ENCODE peak calls at places on chromosome 19, in nine cellular contexts. One of them, this sample, is unnamed.

GRCh38 chr19:55273978-55274707 is 5.8 kb downstream of the HSPBP1 start:
- DNase-seq in suprapubic skin: no peak
- DNase-seq in SK-N-SH: no peak
- DNase-seq in HepG2: no peak
- DNase-seq in prostate gland: no peak
- DNase-seq in HCT116: no peak
- DNase-seq in GM12892: no peak
- DNase-seq in GM23338: no peak
- DNase-seq in stomach: no peak
- DNase-seq in this sample: no peak

GRCh38 chr19:11102944-11103343 is 13.7 kb downstream of the LDLR start:
- DNase-seq in suprapubic skin: no peak
- DNase-seq in stomach: peak
- DNase-seq in GM23338: no peak
- DNase-seq in SK-N-SH: no peak
- DNase-seq in prostate gland: no peak
- DNase-seq in HepG2: no peak
- DNase-seq in HCT116: no peak
- DNase-seq in GM12892: no peak
- DNase-seq in this sample: no peak

GRCh38 chr19:424546-424945 is 15.6 kb upstream of the C2CD4C start:
- DNase-seq in HCT116: no peak
- DNase-seq in prostate gland: no peak
- DNase-seq in stomach: no peak
- DNase-seq in GM12892: no peak
- DNase-seq in GM23338: no peak
- DNase-seq in SK-N-SH: no peak
- DNase-seq in suprapubic skin: no peak
- DNase-seq in HepG2: no peak
- DNase-seq in this sample: no peak

GRCh38 chr19:32966750-32967149 is 5.0 kb downstream of the CEP89 start:
- DNase-seq in HepG2: no peak
- DNase-seq in GM23338: no peak
- DNase-seq in suprapubic skin: no peak
- DNase-seq in HCT116: no peak
- DNase-seq in prostate gland: no peak
- DNase-seq in GM12892: no peak
- DNase-seq in SK-N-SH: no peak
- DNase-seq in stomach: no peak
- DNase-seq in this sample: no peak

GRCh38 chr19:45446295-45446694 is 21.5 kb upstream of the FOSB start:
- DNase-seq in GM12892: no peak
- DNase-seq in stomach: no peak
- DNase-seq in prostate gland: no peak
- DNase-seq in GM23338: peak
- DNase-seq in HepG2: peak
- DNase-seq in SK-N-SH: peak
- DNase-seq in suprapubic skin: no peak
- DNase-seq in HCT116: no peak
- DNase-seq in this sample: no peak

GRCh38 chr19:30062331-30063183 is 120.5 kb downstream of the URI1 start:
- DNase-seq in stomach: no peak
- DNase-seq in suprapubic skin: no peak
- DNase-seq in SK-N-SH: peak
- DNase-seq in HCT116: no peak
- DNase-seq in HepG2: no peak
- DNase-seq in prostate gland: no peak
- DNase-seq in GM12892: no peak
- DNase-seq in GM23338: no peak
- DNase-seq in this sample: no peak

GRCh38 chr19:38674388-38675133 is 27.1 kb downstream of the ACTN4 start:
- DNase-seq in HCT116: no peak
- DNase-seq in suprapubic skin: no peak
- DNase-seq in GM12892: no peak
- DNase-seq in GM23338: no peak
- DNase-seq in HepG2: no peak
- DNase-seq in stomach: no peak
- DNase-seq in prostate gland: peak
- DNase-seq in SK-N-SH: no peak
- DNase-seq in this sample: no peak

GRCh38 chr19:30551271-30551670 is 179.1 kb downstream of the ZNF536 start:
- DNase-seq in prostate gland: no peak
- DNase-seq in GM12892: no peak
- DNase-seq in HepG2: no peak
- DNase-seq in stomach: no peak
- DNase-seq in GM23338: no peak
- DNase-seq in HCT116: no peak
- DNase-seq in suprapubic skin: no peak
- DNase-seq in SK-N-SH: no peak
- DNase-seq in this sample: no peak

GRCh38 chr19:14012378-14012915 is 6.3 kb upstream of the RFX1 start:
- DNase-seq in suprapubic skin: no peak
- DNase-seq in SK-N-SH: no peak
- DNase-seq in GM23338: no peak
- DNase-seq in prostate gland: no peak
- DNase-seq in HCT116: no peak
- DNase-seq in HepG2: no peak
- DNase-seq in GM12892: no peak
- DNase-seq in stomach: no peak
- DNase-seq in this sample: no peak

GRCh38 chr19:2374808-2375207 is 14.7 kb downstream of the TMPRSS9 start:
- DNase-seq in suprapubic skin: no peak
- DNase-seq in HepG2: no peak
- DNase-seq in stomach: no peak
- DNase-seq in GM12892: no peak
- DNase-seq in GM23338: no peak
- DNase-seq in prostate gland: no peak
- DNase-seq in SK-N-SH: no peak
- DNase-seq in HCT116: no peak
- DNase-seq in this sample: no peak

GRCh38 chr19:49071860-49072547 is 495 bp downstream of the KCNA7 start:
- DNase-seq in suprapubic skin: no peak
- DNase-seq in SK-N-SH: peak
- DNase-seq in stomach: no peak
- DNase-seq in GM23338: peak
- DNase-seq in HCT116: no peak
- DNase-seq in GM12892: no peak
- DNase-seq in HepG2: no peak
- DNase-seq in prostate gland: no peak
- DNase-seq in this sample: no peak

GRCh38 chr19:8500158-8500557 is 2.3 kb downstream of the PRAM1 start:
- DNase-seq in GM12892: no peak
- DNase-seq in GM23338: no peak
- DNase-seq in stomach: no peak
- DNase-seq in HepG2: no peak
- DNase-seq in HCT116: no peak
- DNase-seq in prostate gland: no peak
- DNase-seq in SK-N-SH: no peak
- DNase-seq in suprapubic skin: no peak
- DNase-seq in this sample: no peak

GRCh38 chr19:33797821-33798633 is 1.4 kb downstream of the KCTD15 start:
- DNase-seq in suprapubic skin: no peak
- DNase-seq in SK-N-SH: peak
- DNase-seq in GM23338: peak
- DNase-seq in HCT116: no peak
- DNase-seq in HepG2: no peak
- DNase-seq in prostate gland: no peak
- DNase-seq in stomach: peak
- DNase-seq in GM12892: no peak
- DNase-seq in this sample: no peak

GRCh38 chr19:43798546-43799409 is 3.5 kb downstream of the LYPD5 start:
- DNase-seq in SK-N-SH: peak
- DNase-seq in suprapubic skin: no peak
- DNase-seq in HepG2: no peak
- DNase-seq in GM12892: peak
- DNase-seq in stomach: peak
- DNase-seq in prostate gland: peak
- DNase-seq in GM23338: peak
- DNase-seq in HCT116: peak
- DNase-seq in this sample: no peak

GRCh38 chr19:43780706-43781525 is at the start of gene KCNN4:
- DNase-seq in GM12892: peak
- DNase-seq in prostate gland: no peak
- DNase-seq in SK-N-SH: no peak
- DNase-seq in HCT116: peak
- DNase-seq in stomach: peak
- DNase-seq in GM23338: no peak
- DNase-seq in HepG2: no peak
- DNase-seq in suprapubic skin: no peak
- DNase-seq in this sample: peak

GRCh38 chr19:14775855-14776254 is 2.5 kb downstream of the ADGRE2 start:
- DNase-seq in stomach: peak
- DNase-seq in SK-N-SH: no peak
- DNase-seq in HCT116: no peak
- DNase-seq in prostate gland: no peak
- DNase-seq in GM12892: no peak
- DNase-seq in GM23338: peak
- DNase-seq in suprapubic skin: no peak
- DNase-seq in HepG2: no peak
- DNase-seq in this sample: peak

GRCh38 chr19:36150586-36150985 is 1.7 kb downstream of the COX7A1 start:
- DNase-seq in HCT116: no peak
- DNase-seq in GM23338: no peak
- DNase-seq in suprapubic skin: no peak
- DNase-seq in stomach: no peak
- DNase-seq in HepG2: no peak
- DNase-seq in GM12892: no peak
- DNase-seq in SK-N-SH: no peak
- DNase-seq in prostate gland: no peak
- DNase-seq in this sample: no peak

GRCh38 chr19:36149673-36150406 is 2.4 kb downstream of the COX7A1 start:
- DNase-seq in HCT116: no peak
- DNase-seq in SK-N-SH: no peak
- DNase-seq in suprapubic skin: peak
- DNase-seq in stomach: no peak
- DNase-seq in GM12892: no peak
- DNase-seq in GM23338: no peak
- DNase-seq in prostate gland: no peak
- DNase-seq in HepG2: no peak
- DNase-seq in this sample: no peak

GRCh38 chr19:36152886-36153525 is 759 bp upstream of the COX7A1 start:
- DNase-seq in prostate gland: no peak
- DNase-seq in HCT116: no peak
- DNase-seq in SK-N-SH: no peak
- DNase-seq in suprapubic skin: no peak
- DNase-seq in GM23338: no peak
- DNase-seq in stomach: no peak
- DNase-seq in HepG2: no peak
- DNase-seq in GM12892: no peak
- DNase-seq in this sample: no peak

GRCh38 chr19:36152061-36152885 is at the start of gene COX7A1:
- DNase-seq in prostate gland: no peak
- DNase-seq in suprapubic skin: peak
- DNase-seq in stomach: no peak
- DNase-seq in HepG2: no peak
- DNase-seq in GM12892: no peak
- DNase-seq in SK-N-SH: no peak
- DNase-seq in HCT116: no peak
- DNase-seq in GM23338: peak
- DNase-seq in this sample: no peak

DNA sequence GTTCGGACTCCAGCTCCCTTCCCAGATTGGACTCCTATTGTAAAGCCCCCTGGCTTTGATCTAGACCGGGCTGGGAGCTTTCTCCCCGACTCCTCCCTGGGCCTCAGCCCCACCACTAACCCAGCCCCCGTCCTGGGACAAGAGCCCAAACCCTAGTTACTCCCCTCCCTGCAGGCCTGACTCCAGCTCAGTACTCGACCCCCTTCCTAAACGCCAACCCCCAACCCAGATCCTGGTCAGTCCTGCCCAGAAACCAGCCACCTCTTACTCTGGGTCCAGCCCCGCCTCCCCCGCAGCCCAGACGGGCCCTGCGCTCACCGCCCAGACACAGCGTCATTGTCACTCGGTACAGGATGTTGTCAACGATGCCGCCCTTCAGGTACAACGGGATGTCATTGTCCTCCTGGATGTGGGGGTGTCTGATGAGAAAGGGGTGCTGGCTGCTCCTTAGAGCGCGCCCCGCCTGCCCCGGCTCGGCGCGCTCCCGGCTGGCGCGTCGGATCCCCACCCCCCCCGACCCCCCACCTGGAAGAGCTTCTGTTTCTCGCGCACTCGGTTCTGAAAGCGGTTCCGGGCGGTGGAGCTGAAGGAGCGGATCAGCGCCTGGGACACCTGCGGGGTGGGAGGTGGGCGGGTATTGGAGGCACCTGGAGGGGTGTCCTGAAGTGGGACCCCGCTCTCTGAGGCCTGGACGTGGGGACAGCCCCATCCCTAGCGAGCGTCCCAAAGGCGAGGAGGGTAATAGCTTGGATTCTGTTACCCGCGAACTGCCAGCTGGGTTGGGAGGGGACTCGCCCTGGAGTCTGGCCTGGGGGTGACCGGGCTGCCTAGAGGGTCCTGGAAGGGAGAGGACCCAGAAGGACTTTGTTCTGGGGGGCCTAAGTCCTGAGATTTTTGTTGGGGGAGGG is 849 bp downstream of the COX7A1 start:
- DNase-seq in SK-N-SH: no peak
- DNase-seq in prostate gland: no peak
- DNase-seq in HepG2: no peak
- DNase-seq in suprapubic skin: peak
- DNase-seq in GM12892: no peak
- DNase-seq in GM23338: peak
- DNase-seq in HCT116: no peak
- DNase-seq in stomach: no peak
- DNase-seq in this sample: no peak
- TF ChIP-seq POLR2AphosphoS5 in SK-N-SH: no peak
- TF ChIP-seq POLR2AphosphoS5 in prostate gland: no peak
- TF ChIP-seq POLR2AphosphoS5 in HepG2: no peak
- TF ChIP-seq POLR2AphosphoS5 in suprapubic skin: no peak
- TF ChIP-seq POLR2AphosphoS5 in GM12892: no peak
- TF ChIP-seq POLR2AphosphoS5 in GM23338: peak
- TF ChIP-seq POLR2AphosphoS5 in HCT116: no peak
- TF ChIP-seq POLR2AphosphoS5 in stomach: peak
- TF ChIP-seq POLR2AphosphoS5 in this sample: no peak

GRCh38 chr19:5269279-5269678 is 71.3 kb downstream of the PTPRS start:
- DNase-seq in HepG2: no peak
- DNase-seq in GM23338: no peak
- DNase-seq in prostate gland: peak
- DNase-seq in GM12892: no peak
- DNase-seq in stomach: no peak
- DNase-seq in suprapubic skin: no peak
- DNase-seq in HCT116: no peak
- DNase-seq in SK-N-SH: no peak
- DNase-seq in this sample: no peak
- TF ChIP-seq POLR2AphosphoS5 in HepG2: no peak
- TF ChIP-seq POLR2AphosphoS5 in GM23338: no peak
- TF ChIP-seq POLR2AphosphoS5 in prostate gland: peak
- TF ChIP-seq POLR2AphosphoS5 in GM12892: no peak
- TF ChIP-seq POLR2AphosphoS5 in stomach: no peak
- TF ChIP-seq POLR2AphosphoS5 in suprapubic skin: no peak
- TF ChIP-seq POLR2AphosphoS5 in HCT116: no peak
- TF ChIP-seq POLR2AphosphoS5 in SK-N-SH: no peak
- TF ChIP-seq POLR2AphosphoS5 in this sample: no peak

GRCh38 chr19:4402171-4403004 is at the start of gene CHAF1A:
- DNase-seq in HepG2: peak
- DNase-seq in HCT116: peak
- DNase-seq in stomach: peak
- DNase-seq in suprapubic skin: peak
- DNase-seq in prostate gland: peak
- DNase-seq in GM12892: peak
- DNase-seq in SK-N-SH: peak
- DNase-seq in GM23338: peak
- DNase-seq in this sample: peak
- TF ChIP-seq POLR2AphosphoS5 in HepG2: peak
- TF ChIP-seq POLR2AphosphoS5 in HCT116: peak
- TF ChIP-seq POLR2AphosphoS5 in stomach: peak
- TF ChIP-seq POLR2AphosphoS5 in suprapubic skin: peak
- TF ChIP-seq POLR2AphosphoS5 in prostate gland: peak
- TF ChIP-seq POLR2AphosphoS5 in GM12892: peak
- TF ChIP-seq POLR2AphosphoS5 in SK-N-SH: no peak
- TF ChIP-seq POLR2AphosphoS5 in GM23338: peak
- TF ChIP-seq POLR2AphosphoS5 in this sample: no peak

GRCh38 chr19:35451278-35452096 is 3.4 kb downstream of the FFAR2 start:
- DNase-seq in HCT116: no peak
- DNase-seq in SK-N-SH: no peak
- DNase-seq in stomach: no peak
- DNase-seq in prostate gland: no peak
- DNase-seq in suprapubic skin: no peak
- DNase-seq in GM12892: no peak
- DNase-seq in HepG2: no peak
- DNase-seq in GM23338: no peak
- DNase-seq in this sample: peak
- TF ChIP-seq POLR2AphosphoS5 in HCT116: no peak
- TF ChIP-seq POLR2AphosphoS5 in SK-N-SH: no peak
- TF ChIP-seq POLR2AphosphoS5 in stomach: no peak
- TF ChIP-seq POLR2AphosphoS5 in prostate gland: no peak
- TF ChIP-seq POLR2AphosphoS5 in suprapubic skin: no peak
- TF ChIP-seq POLR2AphosphoS5 in GM12892: no peak
- TF ChIP-seq POLR2AphosphoS5 in HepG2: no peak
- TF ChIP-seq POLR2AphosphoS5 in GM23338: no peak
- TF ChIP-seq POLR2AphosphoS5 in this sample: no peak

This sample was measured in GM12891.